ENCODE peak calls at places on chromosomes 1 and 21, in seven cellular contexts. One of them, this sample, is unnamed.

GRCh38 chr1:92817986-92818764 is 13.7 kb upstream of the RPL5 start:
- DNase-seq in HepG2: no peak
- DNase-seq in stomach: no peak
- DNase-seq in heart left ventricle: no peak
- DNase-seq in ovary: no peak
- DNase-seq in adrenal gland: peak
- DNase-seq in right lobe of liver: no peak
- DNase-seq in this sample: no peak

GRCh38 chr1:57262472-57262871 is 161.4 kb downstream of the DAB1 start:
- DNase-seq in stomach: no peak
- DNase-seq in heart left ventricle: no peak
- DNase-seq in right lobe of liver: no peak
- DNase-seq in ovary: no peak
- DNase-seq in HepG2: no peak
- DNase-seq in adrenal gland: no peak
- DNase-seq in this sample: no peak

GRCh38 chr1:40476924-40477679 is at the start of gene ZFP69:
- DNase-seq in heart left ventricle: peak
- DNase-seq in ovary: peak
- DNase-seq in adrenal gland: peak
- DNase-seq in stomach: peak
- DNase-seq in right lobe of liver: peak
- DNase-seq in HepG2: peak
- DNase-seq in this sample: peak

GRCh38 chr1:26705788-26706237 is 10.0 kb downstream of the ARID1A start:
- DNase-seq in adrenal gland: no peak
- DNase-seq in ovary: no peak
- DNase-seq in HepG2: peak
- DNase-seq in stomach: no peak
- DNase-seq in heart left ventricle: no peak
- DNase-seq in right lobe of liver: no peak
- DNase-seq in this sample: no peak

GRCh38 chr1:117118101-117118500 is 3.4 kb downstream of the TRIM45 start:
- DNase-seq in stomach: no peak
- DNase-seq in HepG2: no peak
- DNase-seq in heart left ventricle: no peak
- DNase-seq in right lobe of liver: no peak
- DNase-seq in ovary: no peak
- DNase-seq in adrenal gland: no peak
- DNase-seq in this sample: no peak

GRCh38 chr1:113396585-113396984 is 6.3 kb downstream of the MAGI3 start:
- DNase-seq in stomach: no peak
- DNase-seq in ovary: no peak
- DNase-seq in HepG2: no peak
- DNase-seq in adrenal gland: no peak
- DNase-seq in heart left ventricle: no peak
- DNase-seq in right lobe of liver: no peak
- DNase-seq in this sample: no peak

GRCh38 chr1:176949033-176949662 is 215.4 kb downstream of the ASTN1 start:
- DNase-seq in HepG2: peak
- DNase-seq in adrenal gland: peak
- DNase-seq in heart left ventricle: peak
- DNase-seq in stomach: peak
- DNase-seq in ovary: no peak
- DNase-seq in right lobe of liver: peak
- DNase-seq in this sample: peak

GRCh38 chr1:31421404-31422040 is 8.5 kb downstream of the SERINC2 start:
- DNase-seq in right lobe of liver: no peak
- DNase-seq in HepG2: no peak
- DNase-seq in stomach: no peak
- DNase-seq in heart left ventricle: no peak
- DNase-seq in adrenal gland: no peak
- DNase-seq in ovary: no peak
- DNase-seq in this sample: no peak

GRCh38 chr1:195530961-195531360 is 1077.3 kb downstream of the KCNT2 start:
- DNase-seq in ovary: no peak
- DNase-seq in HepG2: no peak
- DNase-seq in heart left ventricle: no peak
- DNase-seq in right lobe of liver: no peak
- DNase-seq in adrenal gland: no peak
- DNase-seq in stomach: no peak
- DNase-seq in this sample: no peak

GRCh38 chr1:199791495-199791894 is 236.0 kb upstream of the NR5A2 start:
- DNase-seq in heart left ventricle: no peak
- DNase-seq in stomach: no peak
- DNase-seq in right lobe of liver: no peak
- DNase-seq in adrenal gland: no peak
- DNase-seq in HepG2: no peak
- DNase-seq in ovary: no peak
- DNase-seq in this sample: no peak

GRCh38 chr1:233240839-233241682 is 54.5 kb downstream of the PCNX2 start:
- DNase-seq in right lobe of liver: peak
- DNase-seq in heart left ventricle: peak
- DNase-seq in HepG2: peak
- DNase-seq in ovary: peak
- DNase-seq in adrenal gland: peak
- DNase-seq in stomach: peak
- DNase-seq in this sample: peak

GRCh38 chr1:223143760-223144248 is 756 bp upstream of the TLR5 start:
- DNase-seq in stomach: peak
- DNase-seq in HepG2: no peak
- DNase-seq in adrenal gland: peak
- DNase-seq in right lobe of liver: no peak
- DNase-seq in heart left ventricle: no peak
- DNase-seq in ovary: peak
- DNase-seq in this sample: no peak

GRCh38 chr1:67957026-67957425 is 93.4 kb downstream of the DIRAS3 start:
- DNase-seq in stomach: no peak
- DNase-seq in heart left ventricle: no peak
- DNase-seq in right lobe of liver: no peak
- DNase-seq in ovary: peak
- DNase-seq in adrenal gland: no peak
- DNase-seq in HepG2: no peak
- DNase-seq in this sample: no peak

GRCh38 chr1:85406887-85407593 is 57.9 kb downstream of the DDAH1 start:
- DNase-seq in HepG2: peak
- DNase-seq in heart left ventricle: no peak
- DNase-seq in stomach: peak
- DNase-seq in adrenal gland: peak
- DNase-seq in ovary: peak
- DNase-seq in right lobe of liver: no peak
- DNase-seq in this sample: no peak

GRCh38 chr1:17795836-17796645 is 40.9 kb downstream of the ACTL8 start:
- DNase-seq in heart left ventricle: no peak
- DNase-seq in ovary: no peak
- DNase-seq in stomach: no peak
- DNase-seq in right lobe of liver: no peak
- DNase-seq in adrenal gland: no peak
- DNase-seq in HepG2: no peak
- DNase-seq in this sample: no peak

GRCh38 chr1:168243636-168244212 is 17.9 kb downstream of the SFT2D2 start:
- DNase-seq in ovary: no peak
- DNase-seq in right lobe of liver: no peak
- DNase-seq in HepG2: no peak
- DNase-seq in heart left ventricle: no peak
- DNase-seq in stomach: no peak
- DNase-seq in adrenal gland: peak
- DNase-seq in this sample: no peak

GRCh38 chr21:37606549-37606948 is 240.0 kb downstream of the DYRK1A start:
- DNase-seq in adrenal gland: no peak
- DNase-seq in HepG2: no peak
- DNase-seq in heart left ventricle: no peak
- DNase-seq in ovary: no peak
- DNase-seq in right lobe of liver: no peak
- DNase-seq in stomach: no peak
- DNase-seq in this sample: no peak

GRCh38 chr1:40130892-40131291 is 30.3 kb upstream of the RLF start:
- DNase-seq in ovary: no peak
- DNase-seq in HepG2: no peak
- DNase-seq in heart left ventricle: no peak
- DNase-seq in adrenal gland: no peak
- DNase-seq in stomach: no peak
- DNase-seq in right lobe of liver: no peak
- DNase-seq in this sample: no peak

GRCh38 chr1:116504308-116505156 is 66.3 kb downstream of the CD58 start:
- DNase-seq in right lobe of liver: peak
- DNase-seq in heart left ventricle: peak
- DNase-seq in adrenal gland: peak
- DNase-seq in HepG2: no peak
- DNase-seq in stomach: peak
- DNase-seq in ovary: no peak
- DNase-seq in this sample: peak

GRCh38 chr1:12040457-12041051 is 21.3 kb downstream of the MIIP start:
- DNase-seq in HepG2: no peak
- DNase-seq in adrenal gland: no peak
- DNase-seq in heart left ventricle: no peak
- DNase-seq in stomach: no peak
- DNase-seq in ovary: peak
- DNase-seq in right lobe of liver: no peak
- DNase-seq in this sample: no peak

GRCh38 chr1:109821221-109821669 is 57.5 kb upstream of the EPS8L3 start:
- DNase-seq in ovary: no peak
- DNase-seq in adrenal gland: peak
- DNase-seq in HepG2: no peak
- DNase-seq in right lobe of liver: peak
- DNase-seq in stomach: no peak
- DNase-seq in heart left ventricle: no peak
- DNase-seq in this sample: no peak

GRCh38 chr1:1619917-1620361 is 4.6 kb downstream of the MIB2 start:
- DNase-seq in stomach: no peak
- DNase-seq in adrenal gland: no peak
- DNase-seq in heart left ventricle: peak
- DNase-seq in right lobe of liver: peak
- DNase-seq in HepG2: peak
- DNase-seq in ovary: peak
- DNase-seq in this sample: no peak

GRCh38 chr1:156726549-156727226 is 1.6 kb upstream of the METTL25B start:
- DNase-seq in HepG2: peak
- DNase-seq in stomach: peak
- DNase-seq in ovary: no peak
- DNase-seq in adrenal gland: peak
- DNase-seq in heart left ventricle: peak
- DNase-seq in right lobe of liver: no peak
- DNase-seq in this sample: no peak

GRCh38 chr1:220527279-220528048 is 472 bp upstream of the MARK1 start:
- DNase-seq in stomach: no peak
- DNase-seq in heart left ventricle: peak
- DNase-seq in ovary: no peak
- DNase-seq in adrenal gland: peak
- DNase-seq in HepG2: no peak
- DNase-seq in right lobe of liver: no peak
- DNase-seq in this sample: no peak
- TF ChIP-seq POLR2A in stomach: no peak
- TF ChIP-seq POLR2A in heart left ventricle: peak
- TF ChIP-seq POLR2A in ovary: no peak
- TF ChIP-seq POLR2A in adrenal gland: peak
- TF ChIP-seq POLR2A in HepG2: no peak
- TF ChIP-seq POLR2A in right lobe of liver: no peak
- TF ChIP-seq POLR2A in this sample: no peak

GRCh38 chr1:239354211-239354610 is 32.2 kb upstream of the CHRM3 start:
- DNase-seq in stomach: no peak
- DNase-seq in HepG2: no peak
- DNase-seq in ovary: no peak
- DNase-seq in right lobe of liver: no peak
- DNase-seq in heart left ventricle: no peak
- DNase-seq in adrenal gland: no peak
- DNase-seq in this sample: no peak

GRCh38 chr1:239357867-239358266 is 28.5 kb upstream of the CHRM3 start:
- DNase-seq in heart left ventricle: no peak
- DNase-seq in HepG2: no peak
- DNase-seq in stomach: no peak
- DNase-seq in right lobe of liver: no peak
- DNase-seq in adrenal gland: no peak
- DNase-seq in ovary: no peak
- DNase-seq in this sample: no peak

GRCh38 chr1:239349699-239350098 is 36.7 kb upstream of the CHRM3 start:
- DNase-seq in adrenal gland: no peak
- DNase-seq in stomach: no peak
- DNase-seq in ovary: no peak
- DNase-seq in right lobe of liver: no peak
- DNase-seq in HepG2: no peak
- DNase-seq in heart left ventricle: no peak
- DNase-seq in this sample: no peak

GRCh38 chr1:239348635-239349353 is 37.6 kb upstream of the CHRM3 start:
- DNase-seq in HepG2: no peak
- DNase-seq in adrenal gland: no peak
- DNase-seq in heart left ventricle: no peak
- DNase-seq in right lobe of liver: no peak
- DNase-seq in stomach: no peak
- DNase-seq in ovary: no peak
- DNase-seq in this sample: no peak

GRCh38 chr1:239353536-239353935 is 32.8 kb upstream of the CHRM3 start:
- DNase-seq in stomach: peak
- DNase-seq in right lobe of liver: no peak
- DNase-seq in heart left ventricle: no peak
- DNase-seq in HepG2: no peak
- DNase-seq in ovary: no peak
- DNase-seq in adrenal gland: no peak
- DNase-seq in this sample: no peak
- TF ChIP-seq POLR2A in stomach: no peak
- TF ChIP-seq POLR2A in right lobe of liver: no peak
- TF ChIP-seq POLR2A in heart left ventricle: no peak
- TF ChIP-seq POLR2A in HepG2: no peak
- TF ChIP-seq POLR2A in ovary: no peak
- TF ChIP-seq POLR2A in adrenal gland: no peak
- TF ChIP-seq POLR2A in this sample: no peak

GRCh38 chr1:227059076-227059475 is 119.0 kb downstream of the COQ8A start:
- DNase-seq in right lobe of liver: no peak
- DNase-seq in adrenal gland: no peak
- DNase-seq in ovary: no peak
- DNase-seq in heart left ventricle: no peak
- DNase-seq in stomach: no peak
- DNase-seq in HepG2: no peak
- DNase-seq in this sample: no peak
- TF ChIP-seq POLR2A in right lobe of liver: no peak
- TF ChIP-seq POLR2A in adrenal gland: no peak
- TF ChIP-seq POLR2A in ovary: no peak
- TF ChIP-seq POLR2A in heart left ventricle: no peak
- TF ChIP-seq POLR2A in stomach: no peak
- TF ChIP-seq POLR2A in HepG2: no peak
- TF ChIP-seq POLR2A in this sample: no peak

DNA sequence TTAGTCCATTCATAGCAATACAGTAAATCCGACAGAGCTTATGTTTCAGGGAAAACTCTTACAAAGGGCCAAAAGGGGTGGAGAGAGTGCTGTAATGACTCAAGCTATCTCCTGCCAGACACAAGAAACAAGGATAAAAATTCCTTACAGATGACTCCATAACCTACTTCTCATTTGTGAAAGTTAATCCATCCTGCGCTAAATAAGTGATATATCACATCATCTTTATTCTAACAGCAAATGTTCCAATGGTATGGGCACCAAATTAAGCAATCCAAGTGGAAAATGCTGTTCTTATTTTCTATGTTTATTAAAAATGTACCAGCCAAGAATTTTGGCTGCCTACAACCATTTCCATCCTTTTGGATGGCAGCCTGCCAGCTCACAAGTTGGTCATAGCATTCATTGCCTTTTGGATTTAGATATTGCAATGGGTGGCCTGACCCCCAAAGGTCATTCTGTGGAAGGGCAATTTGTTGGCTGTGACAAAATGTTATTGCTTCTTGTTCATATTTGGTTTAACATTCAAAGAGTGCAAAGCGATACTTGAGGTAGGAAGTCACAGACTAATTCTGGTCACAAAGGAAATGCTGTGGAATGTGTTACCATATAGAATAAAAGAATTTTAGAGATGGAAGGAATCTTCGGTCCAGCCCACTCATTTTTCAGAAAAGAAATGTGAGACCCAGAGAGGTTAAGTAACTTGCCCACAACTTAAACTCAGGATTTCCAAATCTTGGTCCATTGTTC is 2.8 kb upstream of the ENAH start:
- DNase-seq in right lobe of liver: no peak
- DNase-seq in HepG2: peak
- DNase-seq in stomach: peak
- DNase-seq in heart left ventricle: no peak
- DNase-seq in ovary: peak
- DNase-seq in adrenal gland: peak
- DNase-seq in this sample: no peak
- TF ChIP-seq POLR2A in right lobe of liver: no peak
- TF ChIP-seq POLR2A in HepG2: no peak
- TF ChIP-seq POLR2A in stomach: no peak
- TF ChIP-seq POLR2A in heart left ventricle: no peak
- TF ChIP-seq POLR2A in ovary: no peak
- TF ChIP-seq POLR2A in adrenal gland: no peak
- TF ChIP-seq POLR2A in this sample: no peak